ENCODE peak calls at places on chromosomes 7 and 10, in four cellular contexts. F is GM12878, A is H1, N is HepG2. U is an unnamed sample.
A peak's percentile ranks its signal among the peaks of the same experiment; 100 is the strongest.

GRCh38 chr10:64288404-64288803 is 767.2 kb downstream of the REEP3 start:
- DNase-seq in F (no peak), A (no peak), N (no peak), U (no peak)

GRCh38 chr7:157269341-157270059 is 67.3 kb upstream of the DNAJB6 start:
- DNase-seq in F (no peak), A (no peak), N (no peak), U (no peak)

GRCh38 chr7:16980539-16980938 is 98.8 kb upstream of the AGR3 start:
- DNase-seq in F (no peak), A (no peak), N (no peak), U (no peak)

GRCh38 chr7:136480875-136481274 is 387.6 kb upstream of the CHRM2 start:
- DNase-seq in F (no peak), A (no peak), N (no peak), U (no peak)

GRCh38 chr7:160958-161725 is 31.2 kb upstream of the FAM20C start:
- DNase-seq in F (no peak), A (no peak), N (no peak), U (no peak)

GRCh38 chr10:65342226-65342625 is 1583.6 kb upstream of the LRRTM3 start:
- DNase-seq in F (no peak), A (no peak), N (no peak), U (no peak)

GRCh38 chr7:63008366-63008765 is 990.3 kb upstream of the ZNF722 start:
- DNase-seq in F (no peak), A (no peak), N (no peak), U (no peak)

GRCh38 chr7:36037121-36037662 is 115.9 kb upstream of the EEPD1 start:
- DNase-seq in F (no peak), A (no peak), N (no peak), U (no peak)

GRCh38 chr10:24650669-24651391 is 72.9 kb downstream of the ARHGAP21 start:
- DNase-seq in F (no peak), A (no peak), N (no peak), U (no peak)

GRCh38 chr7:93117852-93118530 is at the start of gene SAMD9:
- DNase-seq in F (peak; percentile 77), A (no peak), N (peak; percentile 42), U (no peak)

GRCh38 chr10:114751856-114752255 is 69.7 kb upstream of the FHIP2A start:
- DNase-seq in F (no peak), A (no peak), N (no peak), U (no peak)

GRCh38 chr7:93055543-93056107 is 62.2 kb downstream of the SAMD9 start:
- DNase-seq in F (no peak), A (no peak), N (peak; percentile 34), U (no peak)

GRCh38 chr7:40899651-40900507 is 765.1 kb downstream of the SUGCT start:
- DNase-seq in F (no peak), A (no peak), N (no peak), U (no peak)

GRCh38 chr10:15384154-15384553 is 13.1 kb upstream of the FAM171A1 start:
- DNase-seq in F (no peak), A (peak; percentile 23), N (no peak), U (no peak)

GRCh38 chr7:65951837-65952578 is 30.0 kb downstream of the GUSB start:
- DNase-seq in F (no peak), A (no peak), N (no peak), U (no peak)

GRCh38 chr10:63825766-63826165 is 304.6 kb downstream of the REEP3 start:
- DNase-seq in F (no peak), A (no peak), N (no peak), U (no peak)

GRCh38 chr10:93180402-93181040 is 106.8 kb downstream of the CYP26A1 start:
- DNase-seq in F (no peak), A (no peak), N (no peak), U (no peak)

GRCh38 chr7:15603124-15603523 is 41.3 kb upstream of the AGMO start:
- DNase-seq in F (no peak), A (no peak), N (no peak), U (no peak)

GRCh38 chr7:107384025-107384424 is 85.8 kb upstream of the GPR22 start:
- DNase-seq in F (no peak), A (no peak), N (no peak), U (no peak)

GRCh38 chr7:41816111-41816510 is 113.2 kb upstream of the INHBA start:
- DNase-seq in F (peak; percentile 51), A (no peak), N (no peak), U (no peak)

GRCh38 chr10:70652761-70653657 is 19.3 kb upstream of the ADAMTS14 start:
- DNase-seq in F (no peak), A (no peak), N (no peak), U (no peak)

GRCh38 chr10:14386202-14386593 is 55.5 kb upstream of the FRMD4A start:
- DNase-seq in F (no peak), A (no peak), N (no peak), U (no peak)

GRCh38 chr7:117273325-117274292 is 49.2 kb downstream of the WNT2 start:
- DNase-seq in F (no peak), A (no peak), N (no peak), U (no peak)

GRCh38 chr7:142842251-142842766 is 12.6 kb upstream of the EPHB6 start:
- DNase-seq in F (no peak), A (no peak), N (no peak), U (no peak)

GRCh38 chr10:77355844-77356243 is 281.8 kb downstream of the KCNMA1 start:
- DNase-seq in F (no peak), A (no peak), N (no peak), U (no peak)

GRCh38 chr10:117047947-117048346 is 43.0 kb upstream of the SHTN1 start:
- DNase-seq in F (no peak), A (no peak), N (no peak), U (no peak)

GRCh38 chr7:11212080-11212711 is 238.5 kb downstream of the PHF14 start:
- DNase-seq in F (peak; percentile 12), A (no peak), N (peak; percentile 55), U (peak; percentile 80)

GRCh38 chr10:110220383-110220782 is 13.0 kb downstream of the MXI1 start:
- DNase-seq in F (no peak), A (no peak), N (no peak), U (no peak)

GRCh38 chr10:112755446-112756117 is 194.5 kb upstream of the TCF7L2 start:
- DNase-seq in F (no peak), A (no peak), N (peak; percentile 77), U (no peak)

GRCh38 chr7:96026006-96026405 is 253.7 kb downstream of the DYNC1I1 start:
- DNase-seq in F (no peak), A (no peak), N (no peak), U (no peak)

GRCh38 chr7:55020481-55020871 is 1.7 kb downstream of the EGFR start:
- DNase-seq in F (no peak), A (no peak), N (no peak), U (no peak)
- TF ChIP-seq SUZ12 in F (no peak), A (no peak), N (no peak), U (no peak)

GRCh38 chr7:105578496-105578895 is 2.8 kb downstream of the EFCAB10 start:
- DNase-seq in F (no peak), A (no peak), N (no peak), U (no peak)

GRCh38 chr7:105580022-105580740 is 1.1 kb downstream of the EFCAB10 start:
- DNase-seq in F (no peak), A (no peak), N (no peak), U (no peak)

GRCh38 chr7:105583061-105583460 is 1.8 kb upstream of the EFCAB10 start:
- DNase-seq in F (no peak), A (no peak), N (no peak), U (no peak)

GRCh38 chr7:105584165-105584564 is 2.9 kb upstream of the EFCAB10 start:
- DNase-seq in F (no peak), A (no peak), N (no peak), U (no peak)

DNA sequence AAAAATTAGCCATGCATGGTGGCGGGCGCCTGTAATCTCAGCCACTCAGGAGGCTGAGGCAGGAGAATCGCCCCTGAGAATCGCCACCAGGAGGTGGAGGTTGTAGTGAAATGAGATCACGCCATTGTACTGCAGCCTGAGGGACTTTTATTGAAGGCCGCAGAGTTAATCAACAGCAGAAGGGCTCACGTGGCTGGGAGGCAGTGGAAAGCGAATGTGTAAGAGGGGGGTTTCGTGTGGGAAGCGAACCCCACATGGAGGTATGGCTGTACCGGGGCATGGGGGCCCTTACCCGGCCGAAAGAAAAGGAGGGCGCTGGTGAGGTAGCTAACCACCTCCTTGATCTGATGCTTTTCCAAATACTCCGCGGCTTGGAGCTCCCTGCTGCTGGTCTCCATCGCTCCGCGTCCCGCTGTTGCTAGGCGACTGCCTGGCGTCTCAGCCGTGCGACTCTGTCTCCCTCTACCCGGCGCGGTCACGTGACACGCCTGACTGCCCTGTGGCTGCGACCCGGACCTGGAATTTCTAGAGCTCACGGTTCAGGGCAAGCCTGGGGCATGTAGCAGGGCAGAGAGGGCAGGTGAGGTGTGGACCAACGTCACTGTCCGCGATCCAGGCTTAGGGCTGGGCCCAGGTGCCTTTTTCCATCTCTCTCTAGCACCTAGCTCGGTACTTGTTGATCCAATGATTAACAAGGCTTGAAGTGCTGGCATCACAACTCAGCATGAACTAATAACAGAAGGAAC is at the start of gene EFCAB10:
- DNase-seq in F (no peak), A (peak; percentile 96), N (peak; percentile 75), U (peak; percentile 89)
- H3K4me3 ChIP-seq in F (no peak within 1 kb of the TSS), A (peak within 1 kb of the TSS; percentile 43), N (peak within 1 kb of the TSS; percentile 59), U (peak within 1 kb of the TSS; percentile 59)

GRCh38 chr7:155786491-155786890 is 25.8 kb downstream of the SHH start:
- DNase-seq in F (no peak), A (no peak), N (no peak), U (no peak)

GRCh38 chr7:155785536-155785935 is 26.7 kb downstream of the SHH start:
- DNase-seq in F (no peak), A (no peak), N (no peak), U (no peak)

GRCh38 chr7:155781433-155781832 is 30.8 kb downstream of the SHH start:
- DNase-seq in F (no peak), A (no peak), N (no peak), U (no peak)

GRCh38 chr7:155780884-155781283 is 31.4 kb downstream of the SHH start:
- DNase-seq in F (no peak), A (no peak), N (no peak), U (no peak)

DNA sequence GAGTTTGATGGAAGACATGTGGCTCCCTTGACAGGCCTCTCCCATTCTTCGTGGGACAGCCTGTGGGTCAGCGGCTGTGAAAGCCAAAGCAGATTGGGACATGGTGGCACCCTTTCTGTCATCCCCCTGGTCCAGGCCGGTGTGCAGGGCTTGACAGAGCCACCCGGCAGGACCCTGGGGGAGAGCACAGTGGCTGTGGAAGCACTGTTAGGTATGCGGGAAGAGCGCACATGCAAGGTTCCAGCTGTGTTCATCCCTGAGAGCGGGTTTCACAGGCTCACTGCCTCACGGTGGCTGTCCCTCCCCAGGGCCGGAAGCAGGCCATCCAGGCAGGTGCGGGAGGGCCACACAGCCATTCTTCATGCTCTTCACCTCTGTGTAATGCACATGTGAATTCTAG is 29.8 kb downstream of the SHH start:
- DNase-seq in F (no peak), A (no peak), N (no peak), U (no peak)
- TF ChIP-seq SUZ12 in F (no peak), A (no peak), N (no peak), U (no peak)

GRCh38 chr7:29196191-29196590 is 1.6 kb downstream of the CHN2 start:
- DNase-seq in F (no peak), A (no peak), N (no peak), U (no peak)
- H3K4me3 ChIP-seq in F (no peak overlapping the region), A (no peak overlapping the region), N (peak overlapping the region; percentile 98), U (no peak overlapping the region)

DNA sequence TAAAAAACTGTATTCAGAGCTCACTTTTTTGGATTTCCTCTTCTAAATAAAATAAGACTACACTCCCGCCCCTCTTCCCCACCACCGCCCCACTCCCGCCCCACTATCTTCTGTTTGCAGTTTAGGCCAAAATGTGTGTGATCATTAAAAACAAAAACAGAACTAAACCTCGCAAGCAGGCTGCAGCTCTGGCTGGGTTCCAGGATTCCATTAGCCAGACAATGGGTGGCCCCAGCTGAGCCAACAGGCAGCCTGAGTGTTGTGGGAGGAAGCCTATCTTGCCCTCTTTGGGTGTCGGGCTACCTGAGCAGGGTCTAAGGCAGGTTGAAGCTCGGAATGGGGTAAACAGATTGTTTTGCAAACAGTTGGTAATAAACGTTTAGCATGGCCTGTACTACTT is 41.7 kb downstream of the ARL4A start:
- DNase-seq in F (no peak), A (peak; percentile 57), N (peak; percentile 18), U (peak; percentile 70)
- TF ChIP-seq SUZ12 in F (no peak), A (no peak), N (no peak), U (no peak)

U was measured in NT2/D1.